ENCODE peak calls at places on chromosomes 16 and 17, in six cellular contexts. G is anterior cingulate cortex, W is T follicular helper cell, L is pancreas, B is amniotic stem cell, D is retina. R is an unnamed sample.

GRCh38 chr17:81004336-81005015 is 12.8 kb downstream of the CHMP6 start:
- DNase-seq in G (no peak), W (no peak), L (no peak), B (no peak), D (peak), R (no peak)

GRCh38 chr17:56309897-56310296 is 156.6 kb downstream of the ANKFN1 start:
- DNase-seq in G (no peak), W (no peak), L (no peak), B (no peak), D (no peak), R (no peak)

GRCh38 chr16:74901606-74902005 is 83.3 kb downstream of the WDR59 start:
- DNase-seq in G (no peak), W (no peak), L (peak), B (no peak), D (no peak), R (no peak)

GRCh38 chr16:54957403-54957802 is 26.7 kb downstream of the IRX5 start:
- DNase-seq in G (no peak), W (no peak), L (peak), B (no peak), D (no peak), R (no peak)

GRCh38 chr16:58466396-58466795 is 33.5 kb upstream of the NDRG4 start:
- DNase-seq in G (no peak), W (no peak), L (no peak), B (no peak), D (no peak), R (no peak)

GRCh38 chr17:76820039-76820438 is 48.2 kb upstream of the MGAT5B start:
- DNase-seq in G (no peak), W (no peak), L (no peak), B (no peak), D (no peak), R (peak)

GRCh38 chr16:50035468-50035992 is 10.5 kb downstream of the CNEP1R1 start:
- DNase-seq in G (no peak), W (no peak), L (no peak), B (no peak), D (no peak), R (no peak)

GRCh38 chr17:37060094-37060493 is 111.3 kb downstream of the AATF start:
- DNase-seq in G (no peak), W (no peak), L (no peak), B (no peak), D (no peak), R (no peak)

GRCh38 chr16:68434654-68435210 is 13.6 kb downstream of the SMPD3 start:
- DNase-seq in G (no peak), W (no peak), L (no peak), B (no peak), D (no peak), R (no peak)

GRCh38 chr17:73650617-73651200 is 6.5 kb upstream of the SDK2 start:
- DNase-seq in G (no peak), W (no peak), L (no peak), B (no peak), D (no peak), R (no peak)

GRCh38 chr16:30063893-30064745 is 1.4 kb upstream of the ALDOA start:
- DNase-seq in G (peak), W (peak), L (peak), B (no peak), D (peak), R (peak)

GRCh38 chr17:37465058-37465616 is 24.6 kb upstream of the DUSP14 start:
- DNase-seq in G (no peak), W (no peak), L (no peak), B (no peak), D (no peak), R (no peak)

GRCh38 chr16:63921737-63922136 is 1200.1 kb downstream of the CDH11 start:
- DNase-seq in G (no peak), W (no peak), L (no peak), B (no peak), D (no peak), R (no peak)

GRCh38 chr16:70604407-70605283 is 41.7 kb upstream of the IL34 start:
- DNase-seq in G (no peak), W (no peak), L (no peak), B (no peak), D (no peak), R (no peak)